ENCODE peak calls at places on chromosomes 7 and 10, in eight cellular contexts. One of them, this sample, is unnamed.

GRCh38 chr10:27747096-27747451 is 1.5 kb upstream of the MKX start:
- DNase-seq in cardiac fibroblast: no peak
- DNase-seq in T-helper 1 cell: peak
- DNase-seq in amniotic stem cell: no peak
- DNase-seq in WERI-Rb-1: no peak
- DNase-seq in RWPE1: no peak
- DNase-seq in HCT116: no peak
- DNase-seq in effector memory CD8-positive, alpha-beta T cell: no peak
- DNase-seq in this sample: no peak

GRCh38 chr7:90401989-90402388 is 1.3 kb upstream of the CLDN12 start:
- DNase-seq in cardiac fibroblast: peak
- DNase-seq in T-helper 1 cell: no peak
- DNase-seq in amniotic stem cell: no peak
- DNase-seq in WERI-Rb-1: no peak
- DNase-seq in RWPE1: no peak
- DNase-seq in HCT116: no peak
- DNase-seq in effector memory CD8-positive, alpha-beta T cell: no peak
- DNase-seq in this sample: no peak

GRCh38 chr10:88981435-88981834 is 9.2 kb upstream of the FAS start:
- DNase-seq in cardiac fibroblast: no peak
- DNase-seq in T-helper 1 cell: no peak
- DNase-seq in amniotic stem cell: no peak
- DNase-seq in WERI-Rb-1: no peak
- DNase-seq in RWPE1: no peak
- DNase-seq in HCT116: no peak
- DNase-seq in effector memory CD8-positive, alpha-beta T cell: no peak
- DNase-seq in this sample: no peak

GRCh38 chr7:134599371-134599770 is 47.3 kb upstream of the BPGM start:
- DNase-seq in cardiac fibroblast: no peak
- DNase-seq in T-helper 1 cell: no peak
- DNase-seq in amniotic stem cell: no peak
- DNase-seq in WERI-Rb-1: peak
- DNase-seq in RWPE1: no peak
- DNase-seq in HCT116: no peak
- DNase-seq in effector memory CD8-positive, alpha-beta T cell: no peak
- DNase-seq in this sample: no peak

GRCh38 chr10:12041766-12042408 is 722 bp downstream of the UPF2 start:
- DNase-seq in cardiac fibroblast: peak
- DNase-seq in T-helper 1 cell: peak
- DNase-seq in amniotic stem cell: no peak
- DNase-seq in WERI-Rb-1: no peak
- DNase-seq in RWPE1: peak
- DNase-seq in HCT116: no peak
- DNase-seq in effector memory CD8-positive, alpha-beta T cell: no peak
- DNase-seq in this sample: peak

GRCh38 chr7:132861940-132862554 is 219.8 kb downstream of the CHCHD3 start:
- DNase-seq in cardiac fibroblast: no peak
- DNase-seq in T-helper 1 cell: no peak
- DNase-seq in amniotic stem cell: no peak
- DNase-seq in WERI-Rb-1: no peak
- DNase-seq in RWPE1: no peak
- DNase-seq in HCT116: no peak
- DNase-seq in effector memory CD8-positive, alpha-beta T cell: no peak
- DNase-seq in this sample: no peak

GRCh38 chr10:5655003-5655600 is 11.3 kb downstream of the ASB13 start:
- DNase-seq in cardiac fibroblast: no peak
- DNase-seq in T-helper 1 cell: no peak
- DNase-seq in amniotic stem cell: no peak
- DNase-seq in WERI-Rb-1: no peak
- DNase-seq in RWPE1: no peak
- DNase-seq in HCT116: no peak
- DNase-seq in effector memory CD8-positive, alpha-beta T cell: no peak
- DNase-seq in this sample: no peak

GRCh38 chr10:127228195-127228785 is 31.9 kb upstream of the INSYN2A start:
- DNase-seq in cardiac fibroblast: no peak
- DNase-seq in T-helper 1 cell: no peak
- DNase-seq in amniotic stem cell: no peak
- DNase-seq in WERI-Rb-1: peak
- DNase-seq in RWPE1: no peak
- DNase-seq in HCT116: no peak
- DNase-seq in effector memory CD8-positive, alpha-beta T cell: no peak
- DNase-seq in this sample: no peak

GRCh38 chr7:150923191-150923590 is 54.9 kb downstream of the KCNH2 start:
- DNase-seq in cardiac fibroblast: no peak
- DNase-seq in T-helper 1 cell: no peak
- DNase-seq in amniotic stem cell: no peak
- DNase-seq in WERI-Rb-1: no peak
- DNase-seq in RWPE1: peak
- DNase-seq in HCT116: no peak
- DNase-seq in effector memory CD8-positive, alpha-beta T cell: no peak
- DNase-seq in this sample: no peak

GRCh38 chr7:30093351-30094019 is 41.3 kb upstream of the MTURN start:
- DNase-seq in cardiac fibroblast: peak
- DNase-seq in T-helper 1 cell: no peak
- DNase-seq in amniotic stem cell: no peak
- DNase-seq in WERI-Rb-1: no peak
- DNase-seq in RWPE1: no peak
- DNase-seq in HCT116: no peak
- DNase-seq in effector memory CD8-positive, alpha-beta T cell: no peak
- DNase-seq in this sample: no peak

GRCh38 chr10:14327535-14327934 is 3.2 kb downstream of the FRMD4A start:
- DNase-seq in cardiac fibroblast: no peak
- DNase-seq in T-helper 1 cell: no peak
- DNase-seq in amniotic stem cell: no peak
- DNase-seq in WERI-Rb-1: no peak
- DNase-seq in RWPE1: no peak
- DNase-seq in HCT116: no peak
- DNase-seq in effector memory CD8-positive, alpha-beta T cell: no peak
- DNase-seq in this sample: no peak

GRCh38 chr7:102288285-102288930 is 1.7 kb downstream of the SH2B2 start:
- DNase-seq in cardiac fibroblast: no peak
- DNase-seq in T-helper 1 cell: no peak
- DNase-seq in amniotic stem cell: no peak
- DNase-seq in WERI-Rb-1: no peak
- DNase-seq in RWPE1: no peak
- DNase-seq in HCT116: no peak
- DNase-seq in effector memory CD8-positive, alpha-beta T cell: no peak
- DNase-seq in this sample: no peak

GRCh38 chr10:373015-373414 is 237.8 kb downstream of the ZMYND11 start:
- DNase-seq in cardiac fibroblast: peak
- DNase-seq in T-helper 1 cell: no peak
- DNase-seq in amniotic stem cell: no peak
- DNase-seq in WERI-Rb-1: no peak
- DNase-seq in RWPE1: no peak
- DNase-seq in HCT116: no peak
- DNase-seq in effector memory CD8-positive, alpha-beta T cell: no peak
- DNase-seq in this sample: no peak

GRCh38 chr7:139431010-139431409 is 52.5 kb downstream of the KLRG2 start:
- DNase-seq in cardiac fibroblast: no peak
- DNase-seq in T-helper 1 cell: no peak
- DNase-seq in amniotic stem cell: no peak
- DNase-seq in WERI-Rb-1: no peak
- DNase-seq in RWPE1: peak
- DNase-seq in HCT116: peak
- DNase-seq in effector memory CD8-positive, alpha-beta T cell: no peak
- DNase-seq in this sample: no peak

GRCh38 chr10:43849551-43849950 is 200.9 kb upstream of the ZNF32 start:
- DNase-seq in cardiac fibroblast: no peak
- DNase-seq in T-helper 1 cell: no peak
- DNase-seq in amniotic stem cell: no peak
- DNase-seq in WERI-Rb-1: no peak
- DNase-seq in RWPE1: no peak
- DNase-seq in HCT116: no peak
- DNase-seq in effector memory CD8-positive, alpha-beta T cell: no peak
- DNase-seq in this sample: no peak

GRCh38 chr7:107090452-107090851 is 45.9 kb downstream of the PRKAR2B start:
- DNase-seq in cardiac fibroblast: no peak
- DNase-seq in T-helper 1 cell: no peak
- DNase-seq in amniotic stem cell: no peak
- DNase-seq in WERI-Rb-1: no peak
- DNase-seq in RWPE1: no peak
- DNase-seq in HCT116: no peak
- DNase-seq in effector memory CD8-positive, alpha-beta T cell: no peak
- DNase-seq in this sample: no peak

GRCh38 chr7:55468495-55468894 is 103.4 kb downstream of the LANCL2 start:
- DNase-seq in cardiac fibroblast: no peak
- DNase-seq in T-helper 1 cell: no peak
- DNase-seq in amniotic stem cell: no peak
- DNase-seq in WERI-Rb-1: no peak
- DNase-seq in RWPE1: no peak
- DNase-seq in HCT116: no peak
- DNase-seq in effector memory CD8-positive, alpha-beta T cell: no peak
- DNase-seq in this sample: no peak

GRCh38 chr7:155316427-155317113 is 18.9 kb downstream of the INSIG1 start:
- DNase-seq in cardiac fibroblast: no peak
- DNase-seq in T-helper 1 cell: no peak
- DNase-seq in amniotic stem cell: no peak
- DNase-seq in WERI-Rb-1: no peak
- DNase-seq in RWPE1: no peak
- DNase-seq in HCT116: no peak
- DNase-seq in effector memory CD8-positive, alpha-beta T cell: no peak
- DNase-seq in this sample: no peak

GRCh38 chr10:63115732-63116383 is 17.3 kb upstream of the NRBF2 start:
- DNase-seq in cardiac fibroblast: peak
- DNase-seq in T-helper 1 cell: no peak
- DNase-seq in amniotic stem cell: no peak
- DNase-seq in WERI-Rb-1: no peak
- DNase-seq in RWPE1: peak
- DNase-seq in HCT116: no peak
- DNase-seq in effector memory CD8-positive, alpha-beta T cell: no peak
- DNase-seq in this sample: no peak